ENCODE peak calls at places on chromosomes 12 and 14, in ten cellular contexts. Z is fibroblast of lung; I is CD8-positive, alpha-beta T cell; B is upper lobe of right lung; U is body of pancreas; O is ascending aorta; R is H9; Y is IMR-90; W is BE2C; X is left ventricle myocardium inferior. K is an unnamed sample. For H3K9me3 and H3K27me3, the result is how much of the 10 kb centered on the place peaks cover.

GRCh38 chr12:69343357-69343756 is 4.8 kb upstream of the LYZ start:
- DNase-seq in Y (no peak), B (no peak), X (no peak), Z (no peak), O (no peak), I (no peak), U (no peak), W (no peak), R (no peak), K (no peak)

GRCh38 chr14:72665259-72665658 is 228.6 kb downstream of the DPF3 start:
- DNase-seq in I (no peak), Z (peak), B (no peak), O (no peak), W (no peak), Y (peak), U (peak), R (no peak), X (no peak), K (no peak)

GRCh38 chr12:110252716-110253115 is 28.3 kb upstream of the ATP2A2 start:
- DNase-seq in X (peak), U (no peak), Y (no peak), R (peak), I (no peak), W (no peak), O (peak), Z (no peak), B (peak), K (no peak)

GRCh38 chr14:90547250-90547649 is 150.4 kb downstream of the CALM1 start:
- DNase-seq in O (no peak), X (no peak), B (no peak), I (no peak), R (no peak), W (no peak), Z (no peak), Y (no peak), U (no peak), K (no peak)

GRCh38 chr12:11941601-11942360 is 129.0 kb upstream of the BCL2L14 start:
- DNase-seq in R (no peak), W (no peak), X (no peak), I (no peak), Y (peak), O (no peak), U (no peak), Z (peak), B (no peak), K (no peak)

GRCh38 chr12:98154850-98155249 is 360.5 kb upstream of the TMPO start:
- DNase-seq in I (no peak), U (peak), O (no peak), R (peak), Y (no peak), Z (peak), W (no peak), B (no peak), X (no peak), K (no peak)

GRCh38 chr12:52496590-52497071 is 3.6 kb upstream of the KRT6A start:
- DNase-seq in O (no peak), R (peak), U (peak), I (no peak), X (no peak), W (no peak), Z (peak), B (no peak), Y (peak), K (no peak)

GRCh38 chr12:124496584-124496983 is 70.8 kb downstream of the NCOR2 start:
- DNase-seq in Y (peak), I (no peak), O (no peak), Z (no peak), U (no peak), B (no peak), X (no peak), R (no peak), W (no peak), K (no peak)

GRCh38 chr14:97546491-97546890 is 749.3 kb downstream of the VRK1 start:
- DNase-seq in Z (no peak), U (no peak), O (no peak), I (no peak), R (no peak), Y (no peak), W (no peak), X (no peak), B (no peak), K (no peak)

GRCh38 chr12:87491598-87491997 is 537.6 kb downstream of the C12orf50 start:
- DNase-seq in I (no peak), B (no peak), X (no peak), Z (no peak), O (no peak), Y (no peak), U (no peak), R (no peak), W (no peak), K (no peak)

GRCh38 chr12:27973487-27973890 is 956 bp upstream of the PTHLH start:
- DNase-seq in B (no peak), Y (peak), R (no peak), Z (no peak), O (no peak), W (no peak), U (no peak), X (no peak), I (no peak), K (no peak)

GRCh38 chr14:97021001-97021400 is 223.8 kb downstream of the VRK1 start:
- DNase-seq in B (no peak), W (no peak), R (peak), O (no peak), Y (no peak), U (peak), X (no peak), I (no peak), Z (no peak), K (no peak)

GRCh38 chr14:103803661-103804060 is 43.7 kb downstream of the PPP1R13B start:
- DNase-seq in I (no peak), Y (peak), Z (peak), W (no peak), U (no peak), R (no peak), B (no peak), X (no peak), O (no peak), K (no peak)

GRCh38 chr12:39959016-39959415 is 146.9 kb downstream of the SLC2A13 start:
- DNase-seq in X (no peak), R (no peak), Z (peak), U (no peak), I (no peak), O (no peak), Y (no peak), W (no peak), B (no peak), K (no peak)

GRCh38 chr12:110658882-110659281 is 30.0 kb downstream of the HVCN1 start:
- DNase-seq in Y (no peak), I (no peak), Z (no peak), W (no peak), U (no peak), O (no peak), B (no peak), X (no peak), R (no peak), K (no peak)

GRCh38 chr12:115149685-115150378 is 465.9 kb upstream of the TBX3 start:
- DNase-seq in W (no peak), R (no peak), X (no peak), U (no peak), Z (peak), O (no peak), I (no peak), B (no peak), Y (peak), K (no peak)

GRCh38 chr12:96240656-96241055 is 46.5 kb downstream of the ELK3 start:
- DNase-seq in Y (no peak), Z (peak), I (no peak), B (no peak), U (no peak), R (no peak), X (no peak), O (no peak), W (peak), K (no peak)

GRCh38 chr12:54330442-54330841 is 5.5 kb downstream of the COPZ1 start:
- DNase-seq in X (no peak), O (no peak), I (no peak), R (no peak), B (no peak), U (no peak), Z (no peak), W (no peak), Y (no peak), K (no peak)

GRCh38 chr14:102644523-102644922 is 52.1 kb downstream of the RCOR1 start:
- DNase-seq in Y (no peak), W (no peak), O (no peak), U (no peak), B (no peak), Z (no peak), R (no peak), I (no peak), X (no peak), K (no peak)

GRCh38 chr14:32608880-32609279 is 279.8 kb downstream of the AKAP6 start:
- DNase-seq in I (no peak), W (no peak), U (no peak), Z (peak), Y (no peak), B (no peak), R (no peak), O (no peak), X (no peak), K (no peak)

GRCh38 chr12:11607313-11608081 is 42.0 kb upstream of the ETV6 start:
- DNase-seq in X (no peak), I (no peak), O (no peak), W (no peak), R (no peak), U (peak), Y (peak), B (no peak), Z (peak), K (no peak)

GRCh38 chr12:42332301-42332894 is 6.4 kb downstream of the PPHLN1 start:
- DNase-seq in U (peak), O (no peak), B (no peak), R (no peak), Y (peak), I (peak), W (peak), X (no peak), Z (peak), K (no peak)

GRCh38 chr14:52690983-52691760 is 4.2 kb downstream of the ERO1A start:
- DNase-seq in U (no peak), Y (no peak), I (no peak), W (no peak), X (no peak), R (no peak), B (no peak), Z (peak), O (no peak), K (no peak)

GRCh38 chr12:119145367-119145766 is 33.4 kb upstream of the HSPB8 start:
- DNase-seq in Z (no peak), X (no peak), Y (no peak), W (no peak), U (no peak), R (peak), O (no peak), I (no peak), B (no peak), K (no peak)

GRCh38 chr12:91778091-91778819 is 367.4 kb downstream of the BTG1 start:
- DNase-seq in O (no peak), I (no peak), W (no peak), Y (peak), U (no peak), Z (peak), B (no peak), X (no peak), R (no peak), K (no peak)

GRCh38 chr12:56375598-56376434 is 13.2 kb upstream of the APOF start:
- DNase-seq in I (no peak), R (no peak), O (peak), X (no peak), W (no peak), U (no peak), B (no peak), Z (no peak), Y (no peak), K (no peak)

GRCh38 chr14:100560471-100560870 is 26.7 kb downstream of the BEGAIN start:
- DNase-seq in B (no peak), I (no peak), R (no peak), Y (no peak), X (no peak), U (no peak), W (no peak), O (no peak), Z (no peak), K (no peak)
- H3K9me3 ChIP-seq in B (under half), I (under half), R (under half), Y (under half), X (under half), U (under half), W (under half), O (under half), Z (under half), K (under half)

GRCh38 chr14:37709419-37710195 is 114.2 kb downstream of the TTC6 start:
- DNase-seq in B (no peak), R (no peak), W (no peak), Y (peak), O (no peak), U (no peak), I (no peak), X (no peak), Z (peak), K (no peak)
- TF ChIP-seq CTCF in B (peak), R (peak), W (peak), Y (peak), O (no peak), U (peak), I (no peak), X (peak), Z (no peak), K (no peak)

GRCh38 chr14:100567877-100568163 is 19.4 kb downstream of the BEGAIN start:
- DNase-seq in W (no peak), O (no peak), X (no peak), B (no peak), I (no peak), Z (no peak), U (no peak), Y (no peak), R (no peak), K (no peak)

GRCh38 chr14:100569734-100570251 is 17.4 kb downstream of the BEGAIN start:
- DNase-seq in W (no peak), Z (no peak), B (no peak), Y (no peak), I (no peak), X (no peak), R (no peak), U (no peak), O (no peak), K (no peak)

GRCh38 chr14:100570726-100571454 is 16.3 kb downstream of the BEGAIN start:
- DNase-seq in I (no peak), B (no peak), U (no peak), O (no peak), Y (no peak), Z (no peak), X (no peak), W (no peak), R (no peak), K (no peak)

GRCh38 chr14:100568164-100568997 is 18.8 kb downstream of the BEGAIN start:
- DNase-seq in W (no peak), O (no peak), R (no peak), U (no peak), Z (no peak), I (no peak), Y (no peak), B (no peak), X (no peak), K (no peak)

GRCh38 chr14:100568998-100569733 is 18.1 kb downstream of the BEGAIN start:
- DNase-seq in I (no peak), X (no peak), R (no peak), Z (peak), O (no peak), W (no peak), U (no peak), Y (no peak), B (no peak), K (no peak)
- H3K27me3 ChIP-seq in I (under half), X (half or more), R (under half), Z (under half), O (under half), W (under half), U (under half), Y (half or more), B (half or more), K (under half)

GRCh38 chr14:50345891-50346422 is 33.8 kb downstream of the DMAC2L start:
- DNase-seq in O (no peak), R (no peak), Z (no peak), B (no peak), I (no peak), W (no peak), Y (no peak), X (no peak), U (no peak), K (no peak)

GRCh38 chr14:50343424-50343823 is 31.3 kb downstream of the DMAC2L start:
- DNase-seq in O (no peak), B (no peak), I (no peak), U (no peak), X (no peak), Y (no peak), Z (peak), W (no peak), R (no peak), K (no peak)

GRCh38 chr14:50342211-50343080 is 30.3 kb downstream of the DMAC2L start:
- DNase-seq in Y (peak), O (no peak), B (no peak), I (peak), W (peak), Z (peak), R (peak), U (peak), X (peak), K (no peak)

GRCh38 chr14:50344831-50345563 is 32.9 kb downstream of the DMAC2L start:
- DNase-seq in Y (peak), W (no peak), B (no peak), X (no peak), Z (no peak), U (no peak), R (no peak), I (no peak), O (no peak), K (no peak)

DNA sequence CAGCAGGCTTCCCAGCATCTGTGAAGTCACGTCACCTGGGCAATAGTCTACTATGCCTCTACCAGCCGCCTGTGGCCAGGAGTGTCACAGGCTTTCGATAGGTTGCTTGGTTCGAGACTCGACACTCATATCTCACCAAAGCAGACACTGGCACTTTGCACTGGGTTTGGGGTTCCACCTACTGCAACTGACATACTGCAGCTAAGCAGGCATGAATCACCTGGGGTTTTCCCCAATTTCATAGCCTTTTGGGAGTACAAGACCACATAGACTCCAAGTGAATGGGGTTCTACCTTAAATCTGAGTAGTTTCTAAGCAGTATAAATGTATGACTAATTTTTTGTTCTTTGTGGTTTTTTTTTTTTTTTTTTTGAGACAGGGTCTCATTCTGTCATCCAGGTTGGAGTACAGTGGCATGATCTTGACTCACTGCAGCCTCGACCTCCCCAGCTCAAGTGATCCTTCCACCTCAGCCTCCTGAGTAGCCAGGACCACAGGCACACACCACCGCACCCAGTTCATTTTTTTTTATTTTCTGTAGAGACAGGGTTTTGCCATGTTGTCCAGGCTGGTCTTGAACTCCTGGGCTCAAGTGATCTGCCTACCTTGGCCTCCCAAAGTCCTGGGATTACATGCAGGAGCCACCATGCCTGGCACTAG is 32.1 kb downstream of the DMAC2L start:
- DNase-seq in W (no peak), O (no peak), U (no peak), B (no peak), I (no peak), R (no peak), Y (peak), X (no peak), Z (peak), K (peak)
- H3K9me3 ChIP-seq in W (under half), O (under half), U (under half), B (under half), I (under half), R (under half), Y (under half), X (under half), Z (under half), K (under half)

GRCh38 chr12:131916306-131917138 is 12.6 kb upstream of the PUS1 start:
- DNase-seq in Y (no peak), Z (no peak), R (no peak), U (no peak), X (no peak), W (peak), I (no peak), O (no peak), B (peak), K (no peak)
- TF ChIP-seq CTCF in Y (no peak), Z (no peak), R (no peak), U (no peak), X (no peak), W (no peak), I (no peak), O (no peak), B (no peak), K (no peak)

GRCh38 chr14:37586783-37587428 is 8.1 kb downstream of the FOXA1 start:
- DNase-seq in W (no peak), B (no peak), Y (no peak), X (no peak), Z (no peak), U (no peak), I (no peak), O (no peak), R (no peak), K (no peak)

GRCh38 chr14:37584211-37585100 is 10.6 kb downstream of the FOXA1 start:
- DNase-seq in O (no peak), W (no peak), I (no peak), X (no peak), U (no peak), B (peak), Z (no peak), R (peak), Y (no peak), K (no peak)

GRCh38 chr14:37585971-37586759 is 8.9 kb downstream of the FOXA1 start:
- DNase-seq in I (no peak), R (no peak), O (no peak), W (no peak), X (no peak), B (no peak), Y (no peak), Z (no peak), U (no peak), K (no peak)

GRCh38 chr14:37583358-37584210 is 11.5 kb downstream of the FOXA1 start:
- DNase-seq in R (peak), X (no peak), Y (no peak), Z (no peak), O (no peak), B (peak), I (no peak), W (no peak), U (no peak), K (no peak)

DNA sequence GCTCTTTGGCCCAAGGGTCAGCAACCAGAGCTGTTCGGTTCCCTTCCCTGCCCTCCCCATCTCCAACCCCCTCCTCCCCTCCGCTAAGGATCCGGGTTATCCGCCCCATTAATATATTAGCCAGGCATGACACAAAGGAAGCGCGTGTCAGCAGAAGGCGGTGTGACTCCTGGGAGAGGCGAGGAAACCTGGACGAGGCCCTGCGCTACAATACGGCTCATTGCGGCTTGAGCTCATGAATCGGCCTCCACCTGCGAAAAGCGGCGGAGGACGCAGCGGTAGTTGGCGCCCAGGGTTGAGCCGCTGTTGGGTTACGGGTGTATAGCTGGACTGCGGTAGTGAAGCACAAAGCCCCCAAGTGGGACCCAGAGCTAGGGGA is 10.0 kb downstream of the FOXA1 start:
- DNase-seq in Z (no peak), U (no peak), X (no peak), Y (no peak), B (no peak), O (no peak), R (peak), W (no peak), I (no peak), K (no peak)
- H3K27me3 ChIP-seq in Z (half or more), U (under half), X (half or more), Y (half or more), B (half or more), O (under half), R (half or more), W (half or more), I (under half), K (half or more)

DNA sequence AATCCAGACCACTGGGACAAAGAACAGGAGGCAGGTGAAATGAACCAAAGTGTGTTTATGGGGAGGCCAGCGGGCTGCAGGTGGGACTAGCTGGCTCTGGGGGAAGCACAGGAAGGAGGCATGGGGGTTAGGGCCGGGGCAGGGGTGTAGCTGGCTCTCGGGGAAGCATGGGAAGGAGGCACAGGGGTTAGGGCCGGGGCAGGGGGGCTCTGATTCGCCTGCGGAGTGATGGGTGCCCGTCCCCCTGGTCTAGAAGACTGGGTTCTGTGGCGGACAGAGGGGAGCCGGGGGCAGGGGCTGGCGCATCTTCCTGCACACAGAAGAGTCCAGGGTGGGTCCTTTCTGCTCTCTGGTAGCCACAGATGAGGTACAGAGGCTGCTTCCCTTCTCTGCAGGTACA is 310.3 kb downstream of the TMEM121 start:
- DNase-seq in W (no peak), X (no peak), Y (no peak), O (no peak), B (peak), U (no peak), I (no peak), Z (no peak), R (no peak), K (no peak)
- H3K9me3 ChIP-seq in W (under half), X (under half), Y (half or more), O (under half), B (under half), U (under half), I (under half), Z (under half), R (half or more), K (under half)